ENCODE peak calls at places on chromosomes 6 and 20, in eight cellular contexts. One of them, this sample, is unnamed.

GRCh38 chr6:41451039-41451438 is 95.1 kb upstream of the FOXP4 start:
- DNase-seq in HepG2: no peak
- DNase-seq in H1: no peak
- DNase-seq in transverse colon: no peak
- DNase-seq in breast epithelium: no peak
- DNase-seq in IMR-90: no peak
- DNase-seq in uterus: no peak
- DNase-seq in heart left ventricle: no peak
- DNase-seq in this sample: no peak

GRCh38 chr6:168838000-168838399 is 397.0 kb downstream of the SMOC2 start:
- DNase-seq in heart left ventricle: no peak
- DNase-seq in HepG2: no peak
- DNase-seq in IMR-90: no peak
- DNase-seq in uterus: no peak
- DNase-seq in H1: no peak
- DNase-seq in breast epithelium: no peak
- DNase-seq in transverse colon: no peak
- DNase-seq in this sample: no peak

GRCh38 chr20:46252352-46253091 is 55.8 kb downstream of the CDH22 start:
- DNase-seq in heart left ventricle: no peak
- DNase-seq in H1: no peak
- DNase-seq in HepG2: no peak
- DNase-seq in breast epithelium: no peak
- DNase-seq in uterus: no peak
- DNase-seq in IMR-90: no peak
- DNase-seq in transverse colon: no peak
- DNase-seq in this sample: no peak

GRCh38 chr6:25054469-25054868 is 118.7 kb upstream of the RIPOR2 start:
- DNase-seq in breast epithelium: no peak
- DNase-seq in uterus: no peak
- DNase-seq in H1: no peak
- DNase-seq in heart left ventricle: no peak
- DNase-seq in IMR-90: peak; percentile 88
- DNase-seq in transverse colon: no peak
- DNase-seq in HepG2: no peak
- DNase-seq in this sample: no peak

GRCh38 chr20:49230575-49231211 is 11.5 kb downstream of the DDX27 start:
- DNase-seq in IMR-90: peak; percentile 16
- DNase-seq in heart left ventricle: peak; percentile 47
- DNase-seq in H1: no peak
- DNase-seq in uterus: no peak
- DNase-seq in breast epithelium: peak; percentile 74
- DNase-seq in transverse colon: peak; percentile 25
- DNase-seq in HepG2: no peak
- DNase-seq in this sample: no peak

GRCh38 chr6:88251261-88251660 is 85.1 kb upstream of the CNR1 start:
- DNase-seq in H1: no peak
- DNase-seq in uterus: no peak
- DNase-seq in heart left ventricle: no peak
- DNase-seq in breast epithelium: no peak
- DNase-seq in IMR-90: no peak
- DNase-seq in transverse colon: no peak
- DNase-seq in HepG2: no peak
- DNase-seq in this sample: no peak

GRCh38 chr6:111952821-111953535 is 79.7 kb upstream of the FYN start:
- DNase-seq in HepG2: no peak
- DNase-seq in IMR-90: peak; percentile 31
- DNase-seq in heart left ventricle: no peak
- DNase-seq in breast epithelium: no peak
- DNase-seq in transverse colon: no peak
- DNase-seq in uterus: peak; percentile 27
- DNase-seq in H1: no peak
- DNase-seq in this sample: no peak

GRCh38 chr6:14059791-14060436 is 57.7 kb upstream of the CD83 start:
- DNase-seq in HepG2: no peak
- DNase-seq in transverse colon: no peak
- DNase-seq in H1: no peak
- DNase-seq in IMR-90: no peak
- DNase-seq in breast epithelium: peak; percentile 53
- DNase-seq in uterus: no peak
- DNase-seq in heart left ventricle: peak; percentile 48
- DNase-seq in this sample: no peak

GRCh38 chr6:161436106-161436876 is 162.4 kb upstream of the AGPAT4 start:
- DNase-seq in heart left ventricle: no peak
- DNase-seq in breast epithelium: no peak
- DNase-seq in uterus: no peak
- DNase-seq in HepG2: no peak
- DNase-seq in transverse colon: no peak
- DNase-seq in IMR-90: no peak
- DNase-seq in H1: no peak
- DNase-seq in this sample: no peak

GRCh38 chr6:161440299-161440698 is 166.4 kb upstream of the AGPAT4 start:
- DNase-seq in heart left ventricle: no peak
- DNase-seq in H1: no peak
- DNase-seq in IMR-90: no peak
- DNase-seq in breast epithelium: no peak
- DNase-seq in HepG2: no peak
- DNase-seq in transverse colon: no peak
- DNase-seq in uterus: no peak
- DNase-seq in this sample: no peak

GRCh38 chr6:161438430-161439030 is 164.7 kb upstream of the AGPAT4 start:
- DNase-seq in heart left ventricle: no peak
- DNase-seq in transverse colon: no peak
- DNase-seq in H1: no peak
- DNase-seq in IMR-90: no peak
- DNase-seq in breast epithelium: no peak
- DNase-seq in uterus: no peak
- DNase-seq in HepG2: no peak
- DNase-seq in this sample: no peak

GRCh38 chr6:161437851-161438250 is 164.0 kb upstream of the AGPAT4 start:
- DNase-seq in breast epithelium: no peak
- DNase-seq in heart left ventricle: no peak
- DNase-seq in IMR-90: peak; percentile 53
- DNase-seq in uterus: no peak
- DNase-seq in H1: no peak
- DNase-seq in HepG2: no peak
- DNase-seq in transverse colon: no peak
- DNase-seq in this sample: no peak

DNA sequence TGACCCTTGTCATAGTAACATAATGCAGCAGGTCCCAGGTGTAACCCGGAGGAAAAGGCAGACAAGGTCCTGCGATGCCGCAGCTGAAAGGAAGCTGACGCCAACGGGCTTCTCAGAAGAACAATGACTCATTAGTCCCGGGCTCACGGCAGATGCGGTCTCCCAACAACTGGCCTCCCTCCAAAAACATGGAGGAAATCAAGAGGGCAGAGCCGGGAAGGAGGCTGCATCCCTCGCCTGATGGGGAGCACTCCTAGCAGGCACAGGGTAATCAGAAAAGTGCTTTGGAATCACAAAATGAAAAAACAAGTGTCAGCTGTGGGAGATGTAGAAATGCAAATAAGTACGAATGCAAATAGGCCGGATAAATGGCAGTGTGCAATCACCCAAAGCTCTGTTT is 165.2 kb upstream of the AGPAT4 start:
- DNase-seq in heart left ventricle: peak; percentile 71
- DNase-seq in HepG2: no peak
- DNase-seq in H1: no peak
- DNase-seq in IMR-90: peak; percentile 90
- DNase-seq in transverse colon: no peak
- DNase-seq in uterus: peak; percentile 48
- DNase-seq in breast epithelium: peak; percentile 82
- DNase-seq in this sample: peak; percentile 48
- H3K27ac ChIP-seq in heart left ventricle: peak overlapping the region; percentile 3
- H3K27ac ChIP-seq in HepG2: no peak overlapping the region
- H3K27ac ChIP-seq in H1: no peak overlapping the region
- H3K27ac ChIP-seq in IMR-90: no peak overlapping the region
- H3K27ac ChIP-seq in transverse colon: no peak overlapping the region
- H3K27ac ChIP-seq in uterus: no peak overlapping the region
- H3K27ac ChIP-seq in breast epithelium: peak overlapping the region; percentile 88
- H3K27ac ChIP-seq in this sample: no peak overlapping the region

GRCh38 chr6:1609662-1610496 is at the start of gene FOXC1:
- DNase-seq in IMR-90: peak; percentile 94
- DNase-seq in H1: no peak
- DNase-seq in heart left ventricle: peak; percentile 92
- DNase-seq in uterus: peak; percentile 81
- DNase-seq in transverse colon: peak; percentile 79
- DNase-seq in HepG2: peak; percentile 71
- DNase-seq in breast epithelium: peak; percentile 86
- DNase-seq in this sample: peak; percentile 82
- TF ChIP-seq POLR2A in IMR-90: peak; percentile 84
- TF ChIP-seq POLR2A in H1: no peak
- TF ChIP-seq POLR2A in heart left ventricle: peak; percentile 81
- TF ChIP-seq POLR2A in uterus: peak; percentile 85
- TF ChIP-seq POLR2A in transverse colon: no peak
- TF ChIP-seq POLR2A in HepG2: no peak
- TF ChIP-seq POLR2A in breast epithelium: no peak
- TF ChIP-seq POLR2A in this sample: no peak

GRCh38 chr20:44973053-44973452 is 6.7 kb downstream of the STK4 start:
- DNase-seq in heart left ventricle: no peak
- DNase-seq in IMR-90: no peak
- DNase-seq in transverse colon: no peak
- DNase-seq in H1: no peak
- DNase-seq in breast epithelium: no peak
- DNase-seq in uterus: no peak
- DNase-seq in HepG2: no peak
- DNase-seq in this sample: no peak
- H3K36me3 ChIP-seq in heart left ventricle: peaks cover 56% of the 10 kb centered on the region
- H3K36me3 ChIP-seq in IMR-90: peaks cover 19% of the 10 kb centered on the region
- H3K36me3 ChIP-seq in transverse colon: peaks cover 25% of the 10 kb centered on the region
- H3K36me3 ChIP-seq in H1: peaks cover 2% of the 10 kb centered on the region
- H3K36me3 ChIP-seq in breast epithelium: no peaks in the 10 kb centered on the region
- H3K36me3 ChIP-seq in uterus: no peaks in the 10 kb centered on the region
- H3K36me3 ChIP-seq in HepG2: peaks cover 32% of the 10 kb centered on the region
- H3K36me3 ChIP-seq in this sample: no peaks in the 10 kb centered on the region

DNA sequence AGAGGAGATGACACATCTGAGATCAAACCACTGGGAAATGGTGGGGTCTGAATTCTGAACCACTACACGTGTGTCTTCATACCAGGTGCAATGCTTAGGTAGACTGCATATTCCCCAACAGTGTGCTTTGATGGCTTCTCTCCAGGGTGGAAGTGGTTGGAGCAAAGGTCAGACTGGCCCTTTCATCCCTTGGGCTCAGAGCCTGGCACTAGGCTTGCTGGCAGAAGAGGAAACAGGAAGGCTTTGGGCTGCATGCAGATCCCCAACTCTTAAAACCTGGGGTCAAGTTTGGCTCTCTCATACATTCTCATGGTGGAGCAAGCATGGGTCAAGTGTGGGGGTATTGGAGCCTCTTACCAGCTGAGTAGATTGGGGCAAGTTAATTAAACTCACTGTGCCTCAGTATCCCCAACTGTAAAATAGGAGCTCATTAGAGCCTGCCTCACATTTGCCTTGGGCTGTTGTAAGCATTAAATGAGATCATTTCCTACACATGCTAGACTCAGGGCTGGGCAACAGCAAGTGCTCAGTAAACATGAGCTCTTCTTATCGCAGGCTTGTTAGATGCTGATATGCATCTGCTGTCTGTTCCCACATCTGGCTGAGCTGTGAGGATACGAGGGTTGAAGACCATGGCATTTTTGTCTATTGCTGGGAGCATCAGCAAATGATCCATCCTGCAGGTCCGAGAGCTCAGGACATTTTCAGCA is 51.6 kb upstream of the FAM83D start:
- DNase-seq in transverse colon: peak; percentile 27
- DNase-seq in uterus: no peak
- DNase-seq in IMR-90: no peak
- DNase-seq in HepG2: no peak
- DNase-seq in H1: no peak
- DNase-seq in breast epithelium: no peak
- DNase-seq in heart left ventricle: no peak
- DNase-seq in this sample: no peak
- H3K27ac ChIP-seq in transverse colon: peak overlapping the region; percentile 76
- H3K27ac ChIP-seq in uterus: no peak overlapping the region
- H3K27ac ChIP-seq in IMR-90: no peak overlapping the region
- H3K27ac ChIP-seq in HepG2: no peak overlapping the region
- H3K27ac ChIP-seq in H1: no peak overlapping the region
- H3K27ac ChIP-seq in breast epithelium: no peak overlapping the region
- H3K27ac ChIP-seq in heart left ventricle: peak overlapping the region; percentile 54
- H3K27ac ChIP-seq in this sample: no peak overlapping the region

DNA sequence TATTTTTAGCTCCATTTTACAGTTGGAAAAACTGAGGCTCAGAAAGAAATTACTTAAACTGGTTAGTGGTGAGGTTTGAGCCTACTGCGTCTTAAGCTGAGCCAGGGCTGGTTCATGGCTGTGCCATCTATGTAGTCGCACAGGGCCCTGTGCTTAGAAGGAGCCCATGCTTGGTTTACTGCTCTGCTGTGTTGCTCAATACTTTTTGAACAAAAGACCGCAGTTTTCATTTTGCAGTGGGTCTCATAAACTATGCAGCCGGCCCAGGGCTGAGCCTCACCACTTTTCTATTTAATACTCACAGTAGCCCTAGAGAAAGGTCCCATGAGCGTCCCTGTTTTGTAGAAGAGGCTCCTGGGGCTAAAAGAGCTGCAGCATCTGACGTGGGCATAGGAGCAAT is 577 bp downstream of the SIRPB2 start:
- DNase-seq in breast epithelium: no peak
- DNase-seq in HepG2: no peak
- DNase-seq in IMR-90: no peak
- DNase-seq in H1: no peak
- DNase-seq in transverse colon: no peak
- DNase-seq in heart left ventricle: no peak
- DNase-seq in uterus: no peak
- DNase-seq in this sample: no peak
- TF ChIP-seq POLR2A in breast epithelium: no peak
- TF ChIP-seq POLR2A in HepG2: no peak
- TF ChIP-seq POLR2A in IMR-90: no peak
- TF ChIP-seq POLR2A in H1: no peak
- TF ChIP-seq POLR2A in transverse colon: no peak
- TF ChIP-seq POLR2A in heart left ventricle: no peak
- TF ChIP-seq POLR2A in uterus: no peak
- TF ChIP-seq POLR2A in this sample: no peak

DNA sequence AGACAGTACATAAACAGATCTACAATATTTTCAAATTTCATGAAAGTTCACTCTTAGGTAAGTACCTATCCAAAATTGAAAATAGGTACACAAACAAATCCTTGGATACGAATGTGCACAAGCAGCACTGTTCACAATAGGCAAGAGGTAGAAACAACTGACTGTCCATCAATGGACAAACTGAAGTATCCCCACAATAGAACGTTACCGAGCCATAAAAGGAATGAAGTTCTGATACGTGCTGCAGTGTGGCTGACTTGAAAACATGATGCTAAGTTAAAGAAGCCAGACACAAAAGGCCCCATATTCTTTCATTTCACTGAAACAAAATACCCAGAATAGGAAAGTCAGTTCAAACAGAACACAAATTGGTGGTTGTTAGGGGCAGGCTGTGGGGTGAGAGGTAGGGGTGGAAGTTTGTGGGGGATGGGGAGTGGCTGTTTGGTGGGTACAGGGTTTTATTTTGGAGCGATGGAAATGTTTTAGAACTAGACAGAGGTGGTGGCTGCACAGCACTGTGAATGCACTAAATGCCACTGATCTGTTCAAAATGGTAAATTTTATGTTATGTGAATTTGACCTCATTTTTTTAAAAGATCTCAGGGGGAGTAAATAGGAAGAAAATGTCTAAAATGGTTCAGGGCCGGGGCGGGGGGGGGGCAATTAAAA is 89.5 kb downstream of the ZMYND8 start:
- DNase-seq in transverse colon: no peak
- DNase-seq in HepG2: no peak
- DNase-seq in heart left ventricle: no peak
- DNase-seq in uterus: no peak
- DNase-seq in IMR-90: no peak
- DNase-seq in H1: no peak
- DNase-seq in breast epithelium: no peak
- DNase-seq in this sample: no peak
- H3K36me3 ChIP-seq in transverse colon: peaks cover 3% of the 10 kb centered on the region
- H3K36me3 ChIP-seq in HepG2: peaks cover 83% of the 10 kb centered on the region
- H3K36me3 ChIP-seq in heart left ventricle: peaks cover 40% of the 10 kb centered on the region
- H3K36me3 ChIP-seq in uterus: no peaks in the 10 kb centered on the region
- H3K36me3 ChIP-seq in IMR-90: peaks cover 21% of the 10 kb centered on the region
- H3K36me3 ChIP-seq in H1: peaks cover 10% of the 10 kb centered on the region
- H3K36me3 ChIP-seq in breast epithelium: no peaks in the 10 kb centered on the region
- H3K36me3 ChIP-seq in this sample: no peaks in the 10 kb centered on the region

GRCh38 chr20:1945134-1945618 is 48.7 kb downstream of the PDYN start:
- DNase-seq in uterus: peak; percentile 54
- DNase-seq in breast epithelium: peak; percentile 68
- DNase-seq in transverse colon: peak; percentile 36
- DNase-seq in heart left ventricle: peak; percentile 43
- DNase-seq in H1: no peak
- DNase-seq in IMR-90: no peak
- DNase-seq in HepG2: no peak
- DNase-seq in this sample: peak; percentile 33
- H3K27ac ChIP-seq in uterus: no peak overlapping the region
- H3K27ac ChIP-seq in breast epithelium: peak overlapping the region; percentile 56
- H3K27ac ChIP-seq in transverse colon: peak overlapping the region; percentile 17
- H3K27ac ChIP-seq in heart left ventricle: no peak overlapping the region
- H3K27ac ChIP-seq in H1: no peak overlapping the region
- H3K27ac ChIP-seq in IMR-90: no peak overlapping the region
- H3K27ac ChIP-seq in HepG2: no peak overlapping the region
- H3K27ac ChIP-seq in this sample: no peak overlapping the region

This sample was measured in ovary.